ENCODE peak calls at places on chromosomes 11 and 22, in six cellular contexts. O is stimulated activated CD4-positive, alpha-beta T cell treated with anti-CD3 and anti-CD28 coated beads, Interleukin-2, amount 100 ng/mL, for 48 hours; F is nephron progenitor cell; G is HEK293T; T is amniotic epithelial cell; E is renal cortical epithelial cell. C is an unnamed sample.
A peak's percentile ranks its signal among the peaks of the same experiment; 100 is the strongest.

GRCh38 chr11:109785714-109786113 is 307.5 kb upstream of the ZC3H12C start:
- DNase-seq in T (no peak), F (no peak), G (no peak), O (no peak), E (no peak), C (peak; percentile 13)

GRCh38 chr22:46145361-46145851 is 4.9 kb upstream of the PPARA start:
- DNase-seq in E (no peak), G (no peak), F (no peak), O (no peak), T (no peak), C (no peak)

GRCh38 chr11:1055990-1056771 is 18.5 kb upstream of the MUC2 start:
- DNase-seq in E (no peak), F (peak; percentile 4), G (no peak), T (no peak), O (no peak), C (no peak)

GRCh38 chr11:108069947-108070346 is 51.4 kb upstream of the ACAT1 start:
- DNase-seq in T (peak; percentile 61), F (no peak), E (peak; percentile 42), G (no peak), O (no peak), C (no peak)

GRCh38 chr11:96008161-96008560 is 84.3 kb upstream of the MTMR2 start:
- DNase-seq in G (no peak), T (peak; percentile 57), O (no peak), E (no peak), F (no peak), C (no peak)

GRCh38 chr11:103326070-103326794 is 217.0 kb downstream of the DYNC2H1 start:
- DNase-seq in G (peak; percentile 67), E (peak; percentile 82), O (peak; percentile 30), T (peak; percentile 84), F (peak; percentile 44), C (peak; percentile 73)

GRCh38 chr11:61627831-61628753 is 47.2 kb upstream of the SYT7 start:
- DNase-seq in T (peak; percentile 60), F (peak; percentile 80), G (peak; percentile 74), E (peak; percentile 54), O (peak; percentile 45), C (peak; percentile 62)

GRCh38 chr11:110838808-110839207 is 126.6 kb upstream of the ARHGAP20 start:
- DNase-seq in O (no peak), E (no peak), F (no peak), T (no peak), G (no peak), C (no peak)

GRCh38 chr11:75035911-75036536 is 47.3 kb downstream of the NEU3 start:
- DNase-seq in G (no peak), T (no peak), O (no peak), F (no peak), E (peak; percentile 77), C (peak; percentile 25)

GRCh38 chr11:85826096-85826855 is 15.3 kb upstream of the SYTL2 start:
- DNase-seq in F (peak; percentile 26), E (no peak), G (peak; percentile 57), T (peak; percentile 32), O (no peak), C (no peak)

GRCh38 chr11:21710791-21711190 is 482.1 kb upstream of the ANO5 start:
- DNase-seq in F (no peak), E (no peak), G (no peak), T (no peak), O (no peak), C (peak; percentile 48)

GRCh38 chr11:120058931-120059330 is 79.0 kb downstream of the TRIM29 start:
- DNase-seq in O (no peak), E (no peak), F (no peak), G (no peak), T (no peak), C (no peak)

GRCh38 chr22:22958621-22959020 is 71.0 kb downstream of the IGLL5 start:
- DNase-seq in E (no peak), F (no peak), T (no peak), G (no peak), O (no peak), C (no peak)

GRCh38 chr22:24437820-24438328 is 10.5 kb downstream of the ADORA2A start:
- DNase-seq in E (peak; percentile 80), O (no peak), F (no peak), G (no peak), T (no peak), C (peak; percentile 39)

GRCh38 chr11:29484548-29484947 is 532.3 kb downstream of the KCNA4 start:
- DNase-seq in E (no peak), G (no peak), F (no peak), T (no peak), O (no peak), C (no peak)

GRCh38 chr11:125496465-125496817 is 376 bp upstream of the FEZ1 start:
- DNase-seq in T (no peak), O (no peak), F (no peak), G (no peak), E (peak; percentile 15), C (no peak)

GRCh38 chr11:35246725-35247124 is 107.8 kb downstream of the CD44 start:
- DNase-seq in O (no peak), T (peak; percentile 83), F (no peak), E (no peak), G (no peak), C (no peak)

C was measured in bronchial epithelial cell.